ENCODE peak calls at places on chromosomes 11 and 22, in four cellular contexts. G is KBM-7; R is caudate nucleus; J is activated naive CD8-positive, alpha-beta T cell treated with anti-CD3 and anti-CD28 coated beads, Interleukin-2, amount 10 ng/mL, durations not matched to agents 7 days and 5 days. N is an unnamed sample.

GRCh38 chr11:86570457-86570856 is 102.0 kb downstream of the ME3 start:
- DNase-seq in G (no peak), R (no peak), J (no peak), N (no peak)

GRCh38 chr11:121389651-121390050 is 62.5 kb upstream of the SORL1 start:
- DNase-seq in G (no peak), J (no peak), R (no peak), N (no peak)

GRCh38 chr11:102882389-102883024 is 7.7 kb upstream of the MMP12 start:
- DNase-seq in G (no peak), J (no peak), R (no peak), N (no peak)

GRCh38 chr11:20125927-20126326 is 34.3 kb downstream of the DBX1 start:
- DNase-seq in R (no peak), J (no peak), G (no peak), N (no peak)

GRCh38 chr11:60389279-60389910 is 6.9 kb upstream of the MS4A14 start:
- DNase-seq in R (no peak), G (peak), J (no peak), N (no peak)

GRCh38 chr11:114553642-114554041 is 6.0 kb downstream of the NXPE1 start:
- DNase-seq in G (no peak), R (no peak), J (no peak), N (no peak)

GRCh38 chr22:31230871-31231621 is 18.9 kb downstream of the LIMK2 start:
- DNase-seq in J (no peak), R (no peak), G (peak), N (peak)

GRCh38 chr11:83070878-83071640 is 638 bp downstream of the RAB30 start:
- DNase-seq in R (no peak), G (peak), J (peak), N (peak)

GRCh38 chr22:26479792-26480610 is 3.6 kb downstream of the HPS4 start:
- DNase-seq in G (peak), R (no peak), J (no peak), N (no peak)

GRCh38 chr11:122259149-122259821 is 143.3 kb upstream of the BLID start:
- DNase-seq in G (no peak), J (no peak), R (no peak), N (no peak)

GRCh38 chr11:11963842-11964773 is 44.3 kb downstream of the DKK3 start:
- DNase-seq in J (no peak), G (no peak), R (no peak), N (no peak)

N was measured in CD4-positive, alpha-beta T cell.